ENCODE peak calls at places on chromosomes 13 and 19, in seven cellular contexts. R, M, Q, E, O, L and V are unnamed samples.

GRCh38 chr19:17703823-17704463 is 15.3 kb upstream of the MAP1S start:
- DNase-seq in M (no peak), E (peak), L (no peak), Q (no peak), O (peak), R (peak), V (peak)

GRCh38 chr19:1252818-1253513 is 4.6 kb downstream of the MIDN start:
- DNase-seq in L (no peak), E (peak), O (no peak), M (peak), Q (peak), R (peak), V (no peak)

GRCh38 chr19:53927745-53928144 is 18.7 kb downstream of the CACNG7 start:
- DNase-seq in O (peak), L (peak), R (no peak), M (no peak), Q (peak), E (peak), V (no peak)

GRCh38 chr19:49854861-49855263 is 3.9 kb downstream of the PTOV1 start:
- DNase-seq in R (no peak), Q (no peak), M (peak), L (no peak), O (no peak), E (no peak), V (no peak)

GRCh38 chr19:18253716-18254115 is 20.5 kb downstream of the IQCN start:
- DNase-seq in M (no peak), Q (no peak), E (no peak), R (no peak), L (no peak), O (no peak), V (no peak)

GRCh38 chr13:87622921-87623320 is 48.2 kb upstream of the SLITRK5 start:
- DNase-seq in L (no peak), E (no peak), M (no peak), Q (no peak), O (no peak), R (no peak), V (no peak)

GRCh38 chr13:21967871-21968270 is 297.0 kb downstream of the FGF9 start:
- DNase-seq in O (no peak), L (no peak), E (no peak), R (no peak), M (no peak), Q (no peak), V (no peak)

GRCh38 chr19:42065511-42065910 is 4.5 kb downstream of the GRIK5 start:
- DNase-seq in O (no peak), Q (no peak), L (no peak), M (no peak), E (no peak), R (no peak), V (no peak)

GRCh38 chr19:38155453-38155852 is 68.6 kb downstream of the DPF1 start:
- DNase-seq in R (no peak), Q (no peak), M (no peak), O (no peak), L (no peak), E (peak), V (no peak)

GRCh38 chr13:109509154-109509905 is 277.1 kb downstream of the IRS2 start:
- DNase-seq in E (peak), L (no peak), R (no peak), Q (no peak), O (no peak), M (no peak), V (no peak)

GRCh38 chr13:100131863-100132574 is 43.1 kb downstream of the PCCA start:
- DNase-seq in E (peak), R (no peak), L (no peak), O (no peak), Q (peak), M (no peak), V (no peak)

GRCh38 chr13:48892311-48892710 is 83.4 kb upstream of the FNDC3A start:
- DNase-seq in M (no peak), L (no peak), E (peak), R (no peak), Q (no peak), O (no peak), V (peak)

GRCh38 chr19:9968820-9969687 is 32.7 kb upstream of the OLFM2 start:
- DNase-seq in Q (no peak), L (no peak), R (no peak), E (no peak), M (no peak), O (no peak), V (no peak)

GRCh38 chr13:83943530-83944279 is 61.4 kb upstream of the SLITRK1 start:
- DNase-seq in R (no peak), E (no peak), L (no peak), Q (no peak), O (peak), M (no peak), V (no peak)

GRCh38 chr13:109734002-109734785 is 52.2 kb downstream of the IRS2 start:
- DNase-seq in M (no peak), L (no peak), E (no peak), R (no peak), Q (no peak), O (no peak), V (no peak)

GRCh38 chr19:11384778-11385129 is 640 bp upstream of the EPOR start:
- DNase-seq in L (no peak), O (no peak), R (no peak), Q (no peak), E (no peak), M (no peak), V (no peak)

GRCh38 chr13:20127263-20127562 is 33.6 kb downstream of the GJA3 start:
- DNase-seq in L (no peak), Q (no peak), E (no peak), M (no peak), O (no peak), R (no peak), V (no peak)

GRCh38 chr13:39364797-39365468 is 238.1 kb downstream of the LHFPL6 start:
- DNase-seq in M (no peak), E (peak), Q (peak), O (peak), L (no peak), R (no peak), V (no peak)

GRCh38 chr13:112905990-112906641 is 62.9 kb upstream of the MCF2L start:
- DNase-seq in M (no peak), Q (no peak), E (no peak), O (no peak), L (no peak), R (no peak), V (no peak)

GRCh38 chr19:55189424-55189823 is 9.3 kb upstream of the SYT5 start:
- DNase-seq in M (no peak), E (peak), R (peak), Q (peak), L (no peak), O (no peak), V (no peak)

GRCh38 chr13:71169125-71169524 is 697.9 kb downstream of the DACH1 start:
- DNase-seq in R (no peak), O (no peak), E (no peak), Q (no peak), M (no peak), L (no peak), V (no peak)

GRCh38 chr13:25660996-25661395 is 289.2 kb downstream of the ATP8A2 start:
- DNase-seq in E (no peak), Q (no peak), R (no peak), L (no peak), M (no peak), O (no peak), V (no peak)

GRCh38 chr13:48315981-48316380 is 12.4 kb downstream of the RB1 start:
- DNase-seq in L (no peak), Q (no peak), O (no peak), R (no peak), E (no peak), M (no peak), V (no peak)

GRCh38 chr13:60922526-60923231 is 493.0 kb downstream of the PCDH20 start:
- DNase-seq in Q (no peak), L (no peak), E (no peak), M (no peak), R (no peak), O (peak), V (no peak)

GRCh38 chr19:44552324-44552723 is 22.8 kb upstream of the CEACAM20 start:
- DNase-seq in E (peak), O (peak), L (no peak), Q (no peak), R (no peak), M (no peak), V (no peak)

GRCh38 chr13:113122571-113123225 is at the start of gene F10:
- DNase-seq in R (peak), E (peak), M (peak), O (peak), L (no peak), Q (peak), V (no peak)

GRCh38 chr19:44051654-44052402 is at the start of gene ZNF223:
- DNase-seq in R (peak), E (peak), M (peak), L (peak), O (peak), Q (peak), V (peak)

GRCh38 chr19:2149980-2150793 is 1.2 kb downstream of the AP3D1 start:
- DNase-seq in O (no peak), Q (no peak), R (no peak), L (no peak), M (no peak), E (no peak), V (no peak)

GRCh38 chr19:49710372-49710951 is 19.5 kb downstream of the CPT1C start:
- DNase-seq in E (peak), R (no peak), O (no peak), L (no peak), M (no peak), Q (peak), V (peak)

GRCh38 chr19:403221-404036 is 5.5 kb downstream of the C2CD4C start:
- DNase-seq in O (no peak), R (no peak), Q (no peak), E (no peak), M (no peak), L (peak), V (no peak)

GRCh38 chr19:49528211-49528771 is 488 bp downstream of the RCN3 start:
- DNase-seq in R (no peak), L (no peak), Q (peak), O (no peak), E (peak), M (peak), V (no peak)

GRCh38 chr13:44259045-44260042 is 114.3 kb upstream of the SERP2 start:
- DNase-seq in M (no peak), R (no peak), L (no peak), Q (no peak), E (peak), O (no peak), V (peak)

GRCh38 chr13:113664751-113665581 is 2.1 kb upstream of the GRK1 start:
- DNase-seq in R (peak), Q (no peak), L (peak), O (no peak), M (peak), E (no peak), V (no peak)

GRCh38 chr19:46718157-46718933 is 1.4 kb upstream of the PRKD2 start:
- DNase-seq in Q (no peak), R (no peak), M (no peak), E (no peak), L (no peak), O (no peak), V (peak)

GRCh38 chr13:28379371-28380083 is 115.4 kb downstream of the FLT1 start:
- DNase-seq in L (no peak), O (no peak), E (no peak), M (no peak), R (no peak), Q (no peak), V (no peak)

GRCh38 chr13:28376604-28377003 is 118.3 kb downstream of the FLT1 start:
- DNase-seq in L (no peak), O (peak), Q (no peak), M (no peak), E (no peak), R (no peak), V (no peak)

GRCh38 chr13:28380319-28380718 is 114.6 kb downstream of the FLT1 start:
- DNase-seq in M (no peak), E (no peak), O (no peak), R (no peak), L (no peak), Q (no peak), V (no peak)

GRCh38 chr13:28373803-28374202 is 121.1 kb downstream of the FLT1 start:
- DNase-seq in L (no peak), R (no peak), O (no peak), M (no peak), Q (no peak), E (no peak), V (no peak)

GRCh38 chr13:28375250-28375930 is 119.5 kb downstream of the FLT1 start:
- DNase-seq in E (no peak), Q (no peak), O (peak), L (no peak), M (no peak), R (no peak), V (no peak)
- TF ChIP-seq CTCF in E (no peak), Q (no peak), O (no peak), L (no peak), M (no peak), R (no peak), V (no peak)

DNA sequence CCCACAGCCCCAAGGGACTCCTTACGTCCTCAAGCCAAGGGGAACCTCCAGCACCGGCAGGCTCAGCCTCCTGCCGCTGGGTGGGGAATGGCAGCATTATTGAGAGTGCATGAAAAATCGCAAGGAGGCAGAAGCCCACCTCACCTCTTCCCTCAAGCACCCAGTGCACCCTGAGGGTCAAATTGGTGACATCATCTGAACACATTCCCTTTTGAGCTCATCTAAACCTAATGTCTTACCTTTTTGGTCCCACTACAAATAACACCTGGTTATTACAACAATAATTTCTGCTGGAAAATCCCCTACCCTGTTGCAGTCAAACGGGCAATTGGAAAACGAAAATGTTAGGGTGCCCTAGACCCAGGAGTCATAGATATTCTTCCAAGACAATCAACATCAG is 12.2 kb upstream of the POP4 start:
- DNase-seq in E (no peak), O (no peak), M (no peak), R (no peak), Q (no peak), L (no peak), V (no peak)
- TF ChIP-seq CTCF in E (no peak), O (no peak), M (no peak), R (no peak), Q (no peak), L (no peak), V (no peak)

GRCh38 chr13:107005577-107005976 is 437.6 kb upstream of the ARGLU1 start:
- DNase-seq in R (no peak), O (no peak), L (no peak), E (no peak), Q (no peak), M (no peak), V (no peak)
- TF ChIP-seq CTCF in R (no peak), O (no peak), L (no peak), E (no peak), Q (no peak), M (no peak), V (no peak)

GRCh38 chr19:45687599-45687998 is 4.2 kb downstream of the SNRPD2 start:
- DNase-seq in L (no peak), R (no peak), O (no peak), M (no peak), Q (no peak), E (no peak), V (no peak)
- TF ChIP-seq CTCF in L (no peak), R (no peak), O (no peak), M (no peak), Q (no peak), E (no peak), V (no peak)

GRCh38 chr19:14871619-14872230 is 14.2 kb downstream of the OR7A17 start:
- DNase-seq in M (no peak), O (no peak), Q (no peak), R (no peak), E (peak), L (no peak), V (peak)
- TF ChIP-seq CTCF in M (peak), O (peak), Q (peak), R (peak), E (peak), L (no peak), V (peak)